ENCODE peak calls at places on chromosomes 12 and 14, in four cellular contexts. P is heart right ventricle, V is lower lobe of right lung, X is tibial artery. K is an unnamed sample.

GRCh38 chr12:68037616-68038255 is 48.5 kb downstream of the IFNG-AS1 start:
- DNase-seq in P (no peak), V (no peak), X (no peak), K (no peak)

GRCh38 chr12:12477532-12477890 is 85.2 kb downstream of the DUSP16 start:
- DNase-seq in X (no peak), V (no peak), P (no peak), K (no peak)

GRCh38 chr12:102816816-102817434 is 100.1 kb downstream of the PAH start:
- DNase-seq in X (no peak), V (no peak), P (no peak), K (no peak)

GRCh38 chr14:78141590-78141989 is 28.6 kb upstream of the NRXN3 start:
- DNase-seq in P (no peak), X (no peak), V (no peak), K (no peak)

GRCh38 chr14:50031534-50032313 is 84.6 kb downstream of the VCPKMT start:
- DNase-seq in V (no peak), X (no peak), P (no peak), K (no peak)

GRCh38 chr14:73786632-73786941 is 65.0 kb upstream of the PTGR2 start:
- DNase-seq in V (peak; percentile 68), X (no peak), P (peak; percentile 44), K (no peak)

GRCh38 chr12:109773384-109774011 is 59.7 kb downstream of the TRPV4 start:
- DNase-seq in V (peak; percentile 48), P (no peak), X (peak; percentile 48), K (no peak)

GRCh38 chr12:103566398-103566797 is 20.7 kb upstream of the STAB2 start:
- DNase-seq in P (no peak), X (no peak), V (no peak), K (no peak)

GRCh38 chr12:85823436-85824179 is 12.6 kb downstream of the RASSF9 start:
- DNase-seq in V (no peak), X (no peak), P (no peak), K (no peak)

GRCh38 chr12:21324551-21324950 is 10.2 kb downstream of the SLCO1A2 start:
- DNase-seq in X (no peak), V (no peak), P (no peak), K (no peak)

GRCh38 chr14:52922656-52923055 is 28.2 kb downstream of the FERMT2 start:
- DNase-seq in V (no peak), X (no peak), P (no peak), K (no peak)

GRCh38 chr14:90883782-90884181 is 67.6 kb upstream of the TTC7B start:
- DNase-seq in P (no peak), V (no peak), X (no peak), K (no peak)

GRCh38 chr14:90575781-90576180 is 179.0 kb downstream of the CALM1 start:
- DNase-seq in X (no peak), P (no peak), V (no peak), K (no peak)

GRCh38 chr12:89370411-89370810 is 18.1 kb upstream of the DUSP6 start:
- DNase-seq in X (no peak), P (no peak), V (no peak), K (no peak)

GRCh38 chr14:66507181-66507721 is 696 bp upstream of the GPHN start:
- DNase-seq in V (no peak), X (no peak), P (no peak), K (no peak)

GRCh38 chr14:65396082-65396910 is 16.2 kb upstream of the FUT8 start:
- DNase-seq in P (no peak), V (no peak), X (no peak), K (no peak)

GRCh38 chr12:25151476-25151875 is 43.5 kb downstream of the DNAI7 start:
- DNase-seq in V (no peak), X (peak; percentile 81), P (peak; percentile 51), K (peak; percentile 85)

GRCh38 chr12:56840922-56841321 is 77.8 kb downstream of the HSD17B6 start:
- DNase-seq in X (no peak), P (no peak), V (no peak), K (no peak)

GRCh38 chr14:25411933-25412757 is 362.2 kb upstream of the STXBP6 start:
- DNase-seq in V (no peak), X (no peak), P (no peak), K (no peak)

GRCh38 chr14:105478624-105479305 is 4.1 kb downstream of the CRIP2 start:
- DNase-seq in X (peak; percentile 67), V (no peak), P (no peak), K (no peak)

GRCh38 chr12:89468648-89469326 is 55.8 kb downstream of the GALNT4 start:
- DNase-seq in V (no peak), P (no peak), X (no peak), K (no peak)

GRCh38 chr14:47332099-47332498 is 343.3 kb downstream of the MDGA2 start:
- DNase-seq in P (no peak), X (no peak), V (no peak), K (no peak)

GRCh38 chr14:105857223-105857815 is 330.9 kb downstream of the TMEM121 start:
- DNase-seq in P (peak; percentile 2), X (no peak), V (peak; percentile 41), K (no peak)

GRCh38 chr12:24135158-24135850 is 185.8 kb upstream of the SOX5 start:
- DNase-seq in X (no peak), V (no peak), P (no peak), K (no peak)

GRCh38 chr12:15842106-15842505 is 40.1 kb upstream of the STRAP start:
- DNase-seq in P (no peak), X (no peak), V (no peak), K (no peak)

GRCh38 chr14:92734618-92735017 is 13.8 kb downstream of the LGMN start:
- DNase-seq in P (no peak), X (no peak), V (no peak), K (no peak)

GRCh38 chr14:92735344-92735743 is 13.1 kb downstream of the LGMN start:
- DNase-seq in P (no peak), V (no peak), X (no peak), K (no peak)

GRCh38 chr14:92740440-92740839 is 8.0 kb downstream of the LGMN start:
- DNase-seq in V (no peak), X (no peak), P (no peak), K (no peak)

GRCh38 chr14:92737206-92737605 is 11.2 kb downstream of the LGMN start:
- DNase-seq in V (no peak), X (no peak), P (no peak), K (no peak)

DNA sequence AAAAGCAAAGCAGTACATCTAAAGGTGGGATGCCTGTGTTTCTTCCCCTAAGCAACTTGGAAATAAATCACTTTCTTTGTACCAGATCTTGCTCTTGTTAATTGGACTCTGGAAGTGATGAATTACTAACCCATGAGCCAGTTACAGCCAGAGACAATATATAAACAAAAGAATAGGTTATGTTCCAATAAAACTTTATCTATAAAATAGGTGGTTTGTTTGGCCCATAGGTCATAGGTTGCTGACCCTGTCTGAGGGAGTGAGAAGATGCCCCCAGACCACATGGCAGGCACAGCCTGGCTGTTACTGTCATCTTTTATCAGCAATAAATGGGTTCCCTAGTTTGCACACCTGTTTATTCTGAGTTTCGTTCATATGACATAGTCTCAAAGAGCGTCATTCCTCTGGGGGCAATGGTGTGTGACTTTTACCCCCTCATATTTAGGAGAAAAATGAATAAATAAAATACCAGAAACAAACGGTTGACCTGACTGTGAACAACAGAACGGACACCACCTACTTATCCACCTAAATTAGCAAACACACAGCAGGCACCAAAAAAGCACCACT is 10.7 kb downstream of the LGMN start:
- DNase-seq in X (no peak), V (no peak), P (no peak), K (no peak)
- H3K4me1 ChIP-seq in X (no peaks in the 10 kb centered on the region), V (peaks cover 24% of the 10 kb centered on the region), P (peaks cover 36% of the 10 kb centered on the region), K (peaks cover 13% of the 10 kb centered on the region)

DNA sequence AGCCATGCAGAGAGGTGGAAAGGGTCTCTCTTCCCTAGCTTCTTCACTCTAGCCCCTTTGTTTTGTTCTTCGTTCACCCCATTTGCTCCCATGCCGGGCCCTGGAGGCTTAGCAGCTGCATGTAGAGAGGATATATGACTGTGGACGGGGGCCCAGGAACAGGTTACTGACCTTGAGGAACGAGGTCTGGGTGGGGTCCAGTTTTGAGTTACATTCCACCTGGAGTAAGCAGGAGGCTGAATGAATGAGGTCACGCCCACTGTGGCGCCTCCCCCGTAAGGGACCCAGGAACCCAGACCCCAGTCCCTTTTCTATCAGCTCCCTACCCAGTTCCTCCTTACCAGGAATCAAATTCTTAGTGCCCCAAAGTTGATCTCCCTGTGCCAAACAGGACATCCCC is 6.6 kb downstream of the NDRG2 start:
- DNase-seq in V (no peak), P (no peak), X (no peak), K (no peak)
- H3K4me1 ChIP-seq in V (peaks cover 28% of the 10 kb centered on the region), P (peaks cover 20% of the 10 kb centered on the region), X (no peaks in the 10 kb centered on the region), K (peaks cover 11% of the 10 kb centered on the region)

DNA sequence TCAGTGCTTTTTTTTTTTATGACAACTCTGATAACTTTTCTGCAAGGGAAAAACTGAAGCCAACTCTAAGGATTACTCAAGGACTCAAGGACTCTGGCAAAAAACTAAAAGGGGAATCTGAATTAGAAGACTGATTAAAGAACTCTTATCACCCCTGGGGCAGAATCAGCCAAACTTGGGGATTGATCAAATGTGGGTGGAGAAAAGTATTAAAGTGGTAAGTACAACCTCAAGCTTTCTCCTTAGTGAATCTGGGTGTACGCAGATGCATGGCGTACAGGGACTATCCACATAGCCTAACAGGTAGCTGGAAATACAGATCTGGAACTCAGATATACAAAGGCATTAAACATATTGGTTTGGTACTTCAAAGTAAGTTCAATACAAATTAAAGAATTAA is 7.3 kb downstream of the LIMA1 start:
- DNase-seq in P (no peak), V (no peak), X (no peak), K (no peak)
- H3K4me1 ChIP-seq in P (peaks cover 31% of the 10 kb centered on the region), V (peaks cover 64% of the 10 kb centered on the region), X (no peaks in the 10 kb centered on the region), K (peaks cover 6% of the 10 kb centered on the region)

GRCh38 chr14:59356298-59356697 is 108.9 kb downstream of the GPR135 start:
- DNase-seq in V (no peak), P (no peak), X (no peak), K (no peak)
- H3K4me1 ChIP-seq in V (peaks cover 37% of the 10 kb centered on the region), P (peaks cover 53% of the 10 kb centered on the region), X (peaks cover 8% of the 10 kb centered on the region), K (peaks cover 36% of the 10 kb centered on the region)

DNA sequence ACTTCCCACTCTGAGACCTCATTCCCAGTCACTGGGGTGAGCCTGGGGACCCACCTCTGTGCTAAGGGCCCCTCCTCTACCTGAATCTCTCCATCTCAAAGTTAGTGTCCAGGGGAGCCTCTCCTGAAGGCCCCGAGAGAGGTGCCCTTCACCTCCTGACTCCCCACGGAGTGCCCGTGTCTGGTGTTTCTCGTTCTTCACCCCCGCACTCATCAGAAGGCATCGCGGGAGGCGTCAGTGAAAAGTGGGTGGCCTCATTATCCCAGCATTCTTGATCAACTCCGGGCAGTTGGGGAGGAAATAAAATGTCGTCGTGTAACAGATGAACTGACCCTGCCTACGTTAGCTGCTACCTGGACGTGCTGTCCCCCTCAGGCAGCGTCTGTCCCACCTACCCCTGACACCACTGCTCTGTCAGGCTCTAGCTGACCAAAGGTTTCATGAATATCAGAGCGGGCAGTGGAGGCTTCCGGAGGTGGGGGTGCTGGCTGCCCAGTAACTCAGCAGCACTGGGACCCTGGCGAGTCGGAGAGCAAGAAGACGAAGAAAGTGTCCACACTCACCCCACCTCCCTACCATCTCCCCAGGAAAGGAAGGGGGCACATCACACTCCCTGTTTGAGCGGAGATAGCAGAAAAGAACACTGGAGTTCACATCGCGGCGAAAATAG is 102.9 kb downstream of the PIWIL1 start:
- DNase-seq in P (no peak), V (peak; percentile 26), X (no peak), K (no peak)
- H3K4me1 ChIP-seq in P (no peaks in the 10 kb centered on the region), V (no peaks in the 10 kb centered on the region), X (no peaks in the 10 kb centered on the region), K (no peaks in the 10 kb centered on the region)